ENCODE peak calls at places on chromosomes 16 and 17, in eight cellular contexts. E is AG10803, A is IMR-90, W is brain microvascular endothelial cell, Z is hepatocyte, K is kidney, S is astrocyte of the cerebellum, Y is tibial nerve. B is an unnamed sample.
A peak's percentile ranks its signal among the peaks of the same experiment; 100 is the strongest.

GRCh38 chr16:48129926-48130325 is 25.9 kb downstream of the ABCC12 start:
- DNase-seq in E (no peak), K (no peak), S (no peak), A (no peak), W (no peak), Z (no peak), Y (no peak), B (no peak)

GRCh38 chr17:65166785-65167184 is 29.6 kb downstream of the RGS9 start:
- DNase-seq in W (no peak), Z (no peak), S (no peak), E (no peak), A (peak; percentile 59), Y (no peak), K (no peak), B (no peak)

GRCh38 chr16:3655030-3655790 is 719 bp downstream of the DNASE1 start:
- DNase-seq in S (no peak), W (no peak), K (peak; percentile 60), Y (no peak), Z (no peak), E (no peak), A (no peak), B (no peak)

GRCh38 chr17:69733171-69734014 is 318.9 kb downstream of the MAP2K6 start:
- DNase-seq in S (no peak), A (peak; percentile 88), W (peak; percentile 35), Z (peak; percentile 43), K (no peak), Y (no peak), E (peak; percentile 83), B (peak; percentile 62)

GRCh38 chr17:65366102-65366844 is 195.2 kb downstream of the AXIN2 start:
- DNase-seq in S (no peak), Y (no peak), K (no peak), A (no peak), Z (no peak), E (no peak), W (no peak), B (no peak)

GRCh38 chr17:79459003-79459655 is 151.7 kb downstream of the RBFOX3 start:
- DNase-seq in A (no peak), S (no peak), W (no peak), K (no peak), Z (no peak), Y (no peak), E (no peak), B (no peak)

GRCh38 chr16:4461250-4462085 is 13.0 kb downstream of the NMRAL1 start:
- DNase-seq in S (no peak), Z (no peak), A (no peak), K (no peak), E (no peak), W (no peak), Y (no peak), B (no peak)

GRCh38 chr16:51440096-51440495 is 289.0 kb upstream of the SALL1 start:
- DNase-seq in W (no peak), Y (no peak), K (no peak), E (peak; percentile 20), S (no peak), A (no peak), Z (no peak), B (no peak)

GRCh38 chr16:51164167-51164566 is 13.1 kb upstream of the SALL1 start:
- DNase-seq in Y (no peak), Z (no peak), W (no peak), K (no peak), E (peak; percentile 62), A (peak; percentile 67), S (no peak), B (no peak)

GRCh38 chr16:89711601-89712475 is 8.9 kb downstream of the VPS9D1 start:
- DNase-seq in K (peak; percentile 84), E (no peak), Z (peak; percentile 70), Y (no peak), S (no peak), A (peak; percentile 50), W (peak; percentile 43), B (no peak)

GRCh38 chr17:4584125-4584834 is at the start of gene SMTNL2:
- DNase-seq in Y (no peak), W (no peak), A (no peak), K (peak; percentile 88), S (no peak), Z (peak; percentile 83), E (no peak), B (no peak)

GRCh38 chr16:12087901-12088364 is 111.4 kb downstream of the SNX29 start:
- DNase-seq in Y (no peak), W (no peak), S (no peak), K (peak; percentile 70), A (no peak), E (no peak), Z (no peak), B (no peak)

GRCh38 chr16:67664258-67664657 is 2.3 kb downstream of the ENKD1 start:
- DNase-seq in S (no peak), A (no peak), E (no peak), W (no peak), Z (no peak), Y (no peak), K (no peak), B (no peak)

GRCh38 chr16:67662653-67663010 is 1.9 kb downstream of the PARD6A start:
- DNase-seq in W (no peak), Y (no peak), S (no peak), Z (no peak), E (no peak), K (no peak), A (no peak), B (no peak)

GRCh38 chr16:67663877-67664222 is 2.7 kb downstream of the ENKD1 start:
- DNase-seq in E (no peak), Y (no peak), A (no peak), W (no peak), K (peak; percentile 68), S (no peak), Z (no peak), B (no peak)

GRCh38 chr16:67661864-67662652 is 1.3 kb downstream of the PARD6A start:
- DNase-seq in Y (no peak), K (peak; percentile 77), E (no peak), W (no peak), A (no peak), S (no peak), Z (no peak), B (no peak)

DNA sequence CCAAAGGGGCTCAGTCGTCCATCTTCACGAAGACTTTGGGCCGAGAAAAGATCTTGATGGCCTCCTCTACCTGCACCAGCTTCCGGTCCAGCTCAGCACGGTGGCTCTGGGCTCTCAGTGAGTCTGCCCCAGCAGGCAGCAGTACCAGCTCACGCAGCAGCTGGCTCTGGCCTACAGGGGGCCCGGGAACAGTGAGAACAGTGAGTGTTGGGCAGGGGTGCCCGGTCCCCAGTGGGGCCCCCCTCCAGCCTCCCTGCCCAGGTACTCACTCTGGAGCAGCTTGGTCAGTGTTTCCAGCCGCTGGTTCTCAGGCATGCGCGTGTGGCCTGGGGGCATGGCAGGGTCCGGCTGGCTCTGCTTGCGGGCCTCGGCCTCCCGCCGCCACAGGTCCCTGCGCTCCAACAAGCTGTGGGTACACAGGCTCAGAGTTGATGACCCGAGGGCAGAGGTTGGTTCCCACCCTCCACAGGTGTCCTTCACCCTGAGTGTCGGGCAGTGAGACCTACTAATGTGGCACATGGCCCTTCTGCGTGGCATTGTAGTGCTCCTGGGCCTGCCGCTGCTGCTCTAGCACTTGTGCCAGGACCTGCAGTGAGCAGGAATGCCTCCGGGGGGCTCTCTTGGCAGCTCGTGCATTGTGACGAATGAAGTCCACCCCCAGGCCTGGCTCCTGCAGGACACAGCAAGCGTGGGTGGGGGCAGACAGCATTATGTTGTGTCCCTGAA is 2.6 kb downstream of the PARD6A start:
- DNase-seq in W (peak; percentile 19), S (no peak), Z (no peak), Y (no peak), K (peak; percentile 80), A (no peak), E (no peak), B (no peak)
- TF ChIP-seq CTCF in W (peak; percentile 62), S (peak; percentile 37), Z (no peak), Y (no peak), K (no peak), A (peak; percentile 35), E (peak; percentile 11), B (peak; percentile 27)

GRCh38 chr17:44831270-44831770 is 1.2 kb upstream of the GJC1 start:
- DNase-seq in E (no peak), Y (no peak), Z (no peak), A (no peak), S (no peak), W (no peak), K (no peak), B (no peak)
- H3K4me3 ChIP-seq in E (no peak overlapping the region), Y (no peak overlapping the region), Z (no peak overlapping the region), A (no peak overlapping the region), S (no peak overlapping the region), W (no peak overlapping the region), K (no peak overlapping the region), B (no peak overlapping the region)

DNA sequence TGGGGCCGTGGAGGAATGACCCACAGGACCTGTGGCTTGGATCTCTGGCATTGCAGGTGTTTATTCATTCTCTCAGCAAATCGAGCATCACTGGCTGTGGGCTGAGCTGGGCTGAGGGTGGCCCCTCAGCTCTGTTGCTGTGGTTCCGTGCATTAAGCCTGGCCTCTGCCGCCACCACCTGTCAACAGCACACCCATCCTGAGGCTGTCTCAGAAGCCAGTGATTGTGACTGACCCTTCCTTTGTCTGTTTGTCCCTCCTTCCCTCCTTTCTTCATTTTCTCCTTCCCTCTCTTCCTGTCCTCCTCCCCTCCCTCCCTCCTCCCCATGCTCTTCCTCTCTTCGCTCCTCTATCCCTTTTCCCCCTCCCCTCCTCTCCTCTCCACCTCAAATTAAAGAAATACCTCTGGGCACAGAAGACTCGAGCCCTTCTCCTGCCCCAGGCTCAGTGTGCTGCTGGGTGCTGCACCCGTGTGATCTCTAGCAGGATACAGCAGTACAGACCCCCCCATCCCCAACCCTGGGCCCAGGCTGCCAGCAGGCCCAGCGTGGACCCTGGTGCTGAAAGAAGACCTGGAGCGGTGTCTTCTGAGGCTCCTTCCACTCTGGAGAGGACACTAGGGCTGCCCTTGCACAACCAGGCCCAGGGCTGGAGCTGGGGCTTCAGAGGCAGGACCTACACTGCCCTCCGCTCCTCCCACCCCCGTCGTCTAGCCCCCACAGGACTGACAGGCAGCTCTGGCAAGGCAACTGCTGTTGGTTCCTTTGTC is 75.9 kb downstream of the PLD6 start:
- DNase-seq in W (no peak), Z (no peak), A (no peak), S (no peak), K (peak; percentile 55), Y (no peak), E (no peak), B (no peak)
- TF ChIP-seq CTCF in W (no peak), Z (no peak), A (no peak), S (no peak), K (no peak), Y (no peak), E (no peak), B (no peak)

GRCh38 chr16:70267516-70267915 is 15.8 kb upstream of the EXOSC6 start:
- DNase-seq in A (peak; percentile 55), Z (peak; percentile 53), W (peak; percentile 22), E (peak; percentile 43), Y (no peak), S (no peak), K (no peak), B (no peak)

GRCh38 chr16:70270176-70270575 is 18.4 kb upstream of the EXOSC6 start:
- DNase-seq in A (no peak), Y (no peak), W (no peak), E (no peak), Z (no peak), S (no peak), K (no peak), B (no peak)

GRCh38 chr16:70269471-70269870 is 17.7 kb upstream of the EXOSC6 start:
- DNase-seq in S (no peak), Y (no peak), A (no peak), W (no peak), E (no peak), K (no peak), Z (no peak), B (no peak)

GRCh38 chr16:70276392-70276791 is 12.9 kb downstream of the AARS1 start:
- DNase-seq in Z (no peak), S (no peak), E (no peak), K (no peak), A (no peak), W (no peak), Y (no peak), B (no peak)

GRCh38 chr16:70271696-70272095 is 17.6 kb downstream of the AARS1 start:
- DNase-seq in K (peak; percentile 34), S (no peak), E (no peak), A (no peak), W (no peak), Z (no peak), Y (no peak), B (no peak)
- H3K4me3 ChIP-seq in K (no peak overlapping the region), S (no peak overlapping the region), E (no peak overlapping the region), A (no peak overlapping the region), W (no peak overlapping the region), Z (no peak overlapping the region), Y (no peak overlapping the region), B (no peak overlapping the region)

B was measured in AG09309.